ENCODE peak calls at places on chromosome 22, in five cellular contexts. O is adipocyte; Q is AML-193; E is CD4-positive, alpha-beta T cell; B is activated gamma-delta T cell treated with anti-CD3 and anti-CD28 coated beads, Interleukin-2, amount 50 U/mL, for 16 hours. G is an unnamed sample.
A peak's percentile ranks its signal among the peaks of the same experiment; 100 is the strongest.

GRCh38 chr22:27809226-27809625 is 7.7 kb upstream of the MN1 start:
- DNase-seq in O (no peak), Q (no peak), E (no peak), B (no peak), G (no peak)

GRCh38 chr22:48826546-48826945 is 1001.1 kb downstream of the BRD1 start:
- DNase-seq in O (no peak), Q (no peak), E (no peak), B (no peak), G (no peak)

GRCh38 chr22:27934069-27934468 is 15.0 kb upstream of the PITPNB start:
- DNase-seq in O (no peak), Q (no peak), E (no peak), B (no peak), G (no peak)

GRCh38 chr22:33018232-33018864 is 39.8 kb downstream of the SYN3 start:
- DNase-seq in O (peak; percentile 83), Q (peak; percentile 25), E (no peak), B (peak; percentile 1), G (peak; percentile 43)

GRCh38 chr22:41813726-41814410 is 13.4 kb downstream of the CCDC134 start:
- DNase-seq in O (no peak), Q (no peak), E (no peak), B (no peak), G (no peak)

GRCh38 chr22:17167486-17167885 is 8.4 kb upstream of the HDHD5 start:
- DNase-seq in O (no peak), Q (no peak), E (no peak), B (no peak), G (no peak)

GRCh38 chr22:42484506-42484905 is 35.1 kb downstream of the RRP7A start:
- DNase-seq in O (no peak), Q (no peak), E (no peak), B (no peak), G (no peak)

GRCh38 chr22:36586852-36587251 is 57.9 kb upstream of the EIF3D start:
- DNase-seq in O (no peak), Q (no peak), E (no peak), B (no peak), G (no peak)

GRCh38 chr22:31947296-31947695 is 3.0 kb downstream of the YWHAH start:
- DNase-seq in O (no peak), Q (peak; percentile 65), E (no peak), B (no peak), G (peak; percentile 68)

GRCh38 chr22:25357056-25357455 is 137.6 kb downstream of the CRYBB2 start:
- DNase-seq in O (no peak), Q (no peak), E (no peak), B (no peak), G (no peak)

GRCh38 chr22:48796295-48797015 is 1031.2 kb downstream of the BRD1 start:
- DNase-seq in O (no peak), Q (no peak), E (no peak), B (no peak), G (peak; percentile 22)

GRCh38 chr22:33909075-33909458 is 11.2 kb downstream of the LARGE1 start:
- DNase-seq in O (peak; percentile 62), Q (no peak), E (no peak), B (no peak), G (no peak)